ENCODE peak calls at places on chromosomes 6 and 20, in ten cellular contexts. A is substantia nigra, Z is heart right ventricle, Y is SK-N-SH, U is adrenal gland, S is neuronal stem cell, R is H9, O is ovary, G is lung, H is transverse colon. Q is an unnamed sample.
A peak's percentile ranks its signal among the peaks of the same experiment; 100 is the strongest.

GRCh38 chr6:104218132-104218531 is 641.6 kb downstream of the HACE1 start:
- DNase-seq in S (no peak), Y (no peak), Z (no peak), A (no peak), H (no peak), U (no peak), G (no peak), R (no peak), O (no peak), Q (no peak)

GRCh38 chr6:129031051-129031599 is 148.2 kb downstream of the LAMA2 start:
- DNase-seq in Z (no peak), R (no peak), S (no peak), G (no peak), H (no peak), U (no peak), O (no peak), A (no peak), Y (no peak), Q (no peak)

GRCh38 chr20:37650661-37651060 is 43.2 kb upstream of the CTNNBL1 start:
- DNase-seq in Y (no peak), H (no peak), R (no peak), O (no peak), S (no peak), Z (no peak), U (no peak), A (no peak), G (no peak), Q (no peak)

GRCh38 chr6:81105998-81106397 is 646.5 kb downstream of the TENT5A start:
- DNase-seq in R (no peak), Z (no peak), O (no peak), S (no peak), G (no peak), Y (no peak), H (no peak), U (no peak), A (no peak), Q (no peak)

GRCh38 chr6:155377061-155377460 is 62.8 kb upstream of the TFB1M start:
- DNase-seq in Y (no peak), A (no peak), O (no peak), S (no peak), G (no peak), R (no peak), Z (no peak), H (no peak), U (no peak), Q (no peak)

GRCh38 chr6:157609556-157609955 is 213.5 kb upstream of the SNX9 start:
- DNase-seq in G (no peak), Z (no peak), H (no peak), U (no peak), Y (no peak), O (no peak), R (no peak), S (no peak), A (no peak), Q (no peak)

GRCh38 chr6:155241966-155242365 is 21.8 kb upstream of the CLDN20 start:
- DNase-seq in O (no peak), A (no peak), Z (no peak), U (no peak), G (no peak), Y (no peak), R (no peak), H (no peak), S (no peak), Q (no peak)

GRCh38 chr6:13831623-13832022 is 17.3 kb upstream of the MCUR1 start:
- DNase-seq in Z (no peak), U (no peak), G (no peak), A (no peak), R (no peak), Y (no peak), O (no peak), H (no peak), S (no peak), Q (no peak)

GRCh38 chr6:167769408-167770190 is 57.1 kb upstream of the AFDN start:
- DNase-seq in S (no peak), O (no peak), Z (no peak), U (no peak), A (no peak), Y (no peak), R (no peak), H (no peak), G (no peak), Q (no peak)

DNA sequence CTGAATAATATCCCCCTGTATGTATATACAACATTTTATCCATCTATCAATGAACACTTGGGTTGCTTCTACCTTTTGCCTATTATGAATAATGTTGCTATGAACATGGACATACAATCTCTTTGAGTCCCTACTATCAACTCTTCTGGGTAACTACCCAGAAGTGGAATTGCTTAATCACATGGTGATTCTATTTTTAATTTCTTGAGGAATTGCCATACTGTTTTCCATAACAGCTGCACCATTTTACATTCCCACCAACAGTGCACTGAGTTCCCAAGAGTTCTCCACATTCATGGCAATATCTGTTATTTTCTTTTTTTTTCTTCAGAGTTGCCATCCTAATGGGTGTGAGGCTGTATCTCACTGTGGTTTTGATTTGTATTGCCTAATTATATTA is 88.3 kb downstream of the ZHX3 start:
- DNase-seq in U (no peak), Y (no peak), O (no peak), A (no peak), Z (no peak), R (no peak), H (no peak), S (no peak), G (no peak), Q (no peak)
- H3K27ac ChIP-seq in U (no peak overlapping the region), Y (no peak overlapping the region), O (no peak overlapping the region), A (peak overlapping the region; percentile 40), Z (no peak overlapping the region), R (no peak overlapping the region), H (no peak overlapping the region), S (no peak overlapping the region), G (no peak overlapping the region), Q (no peak overlapping the region)

DNA sequence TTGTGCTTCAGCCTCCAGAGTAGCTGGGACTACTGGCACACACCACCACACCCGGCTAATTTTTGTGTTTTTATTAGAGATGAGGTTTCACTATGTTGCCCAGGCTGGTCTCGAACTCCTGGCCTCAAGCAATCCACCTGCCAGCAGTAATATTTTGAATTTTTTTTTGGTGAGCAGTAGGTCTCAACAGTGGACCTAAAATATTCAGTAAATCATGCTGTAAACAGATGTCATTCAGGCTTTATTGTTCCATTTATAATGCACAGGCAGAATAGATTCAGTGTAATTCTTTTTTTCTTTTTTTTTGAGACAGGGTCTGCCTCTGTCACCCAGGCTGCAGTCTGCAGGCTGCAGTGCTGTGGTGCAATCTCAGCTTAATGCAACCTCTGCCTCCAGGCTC is 69.7 kb downstream of the NCOA3 start:
- DNase-seq in H (no peak), G (no peak), U (no peak), R (no peak), O (no peak), A (no peak), Y (no peak), Z (no peak), S (no peak), Q (no peak)
- H3K27ac ChIP-seq in H (no peak overlapping the region), G (no peak overlapping the region), U (no peak overlapping the region), R (no peak overlapping the region), O (no peak overlapping the region), A (no peak overlapping the region), Y (no peak overlapping the region), Z (no peak overlapping the region), S (no peak overlapping the region), Q (no peak overlapping the region)

DNA sequence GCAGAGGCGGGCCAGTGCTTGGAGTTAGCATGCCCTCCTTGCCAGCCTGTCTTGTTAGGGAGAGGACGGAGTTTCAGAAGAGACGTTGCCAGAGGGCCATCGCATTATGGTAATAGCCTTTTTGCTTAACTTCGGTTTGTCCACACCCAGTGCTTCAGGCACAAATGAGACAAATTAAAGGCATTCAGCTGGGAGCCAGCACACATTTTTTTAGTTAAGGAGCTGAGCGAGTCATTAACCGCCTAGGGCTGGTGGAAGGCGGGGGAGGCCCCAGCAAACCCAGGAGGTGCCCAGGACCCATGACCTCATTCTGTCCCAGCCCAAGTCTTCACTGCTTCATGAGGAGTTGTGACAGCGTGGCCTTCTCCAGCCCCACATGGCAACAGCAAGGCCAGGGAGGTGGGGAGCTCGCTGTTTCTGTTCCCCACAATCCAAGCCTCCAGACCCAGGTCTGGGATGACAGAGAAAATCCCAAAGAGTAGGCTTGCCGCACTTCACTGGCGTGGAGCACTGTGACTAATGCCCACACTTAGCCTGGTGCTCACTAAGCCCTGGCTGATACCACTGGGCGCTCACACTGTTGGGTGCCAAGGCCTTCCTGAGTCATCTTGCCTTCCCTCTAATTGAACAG is 237.1 kb downstream of the ANKRD60 start:
- DNase-seq in G (no peak), H (peak; percentile 34), R (no peak), Z (no peak), Y (peak; percentile 57), A (no peak), U (no peak), O (no peak), S (no peak), Q (no peak)
- H3K27ac ChIP-seq in G (no peak overlapping the region), H (peak overlapping the region; percentile 17), R (no peak overlapping the region), Z (no peak overlapping the region), Y (peak overlapping the region; percentile 72), A (no peak overlapping the region), U (no peak overlapping the region), O (no peak overlapping the region), S (no peak overlapping the region), Q (no peak overlapping the region)

DNA sequence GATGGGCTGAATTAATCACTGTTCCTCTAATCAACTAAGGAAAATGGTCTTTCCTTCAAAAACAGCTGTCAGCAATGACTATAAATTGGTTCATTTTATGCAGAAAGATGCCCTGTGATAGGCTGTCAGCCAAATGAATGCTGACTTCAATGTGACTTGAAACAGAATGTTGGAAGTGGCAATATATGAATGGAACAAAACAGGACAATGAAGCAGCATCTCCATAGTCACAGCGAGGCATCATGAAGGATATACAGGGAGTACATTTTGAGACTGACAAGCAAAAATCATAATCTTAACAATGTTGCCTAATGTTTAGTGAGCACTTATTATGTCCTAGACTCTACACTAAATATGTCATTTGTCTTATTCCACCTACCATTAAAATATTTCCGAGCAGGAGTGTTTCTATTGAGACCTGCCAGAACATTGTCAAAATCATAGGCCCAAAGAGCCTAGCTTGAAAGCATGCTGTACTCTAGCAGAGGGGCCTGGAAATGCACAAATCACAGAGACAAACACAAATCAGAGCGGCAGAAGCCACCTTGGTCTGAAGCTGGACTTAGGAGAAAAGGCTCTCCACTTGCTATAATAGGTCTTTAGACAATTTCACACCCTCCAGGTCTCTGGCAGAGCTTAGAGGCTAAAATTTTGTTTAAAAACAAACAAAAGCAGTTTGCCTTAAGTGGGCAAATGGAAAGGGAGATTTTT is 63.3 kb downstream of the FAM50B start:
- DNase-seq in S (no peak), A (no peak), H (no peak), Z (no peak), R (no peak), U (no peak), O (no peak), Y (no peak), G (no peak), Q (no peak)
- H3K27ac ChIP-seq in S (no peak overlapping the region), A (peak overlapping the region; percentile 16), H (peak overlapping the region; percentile 75), Z (peak overlapping the region; percentile 86), R (no peak overlapping the region), U (peak overlapping the region; percentile 61), O (no peak overlapping the region), Y (peak overlapping the region; percentile 97), G (peak overlapping the region; percentile 100), Q (peak overlapping the region; percentile 99)

GRCh38 chr20:32481311-32482103 is 103.6 kb downstream of the NOL4L start:
- DNase-seq in R (peak; percentile 42), Y (peak; percentile 30), O (no peak), Z (no peak), U (peak; percentile 29), H (peak; percentile 58), S (no peak), A (no peak), G (no peak), Q (no peak)
- H3K27ac ChIP-seq in R (no peak overlapping the region), Y (no peak overlapping the region), O (no peak overlapping the region), Z (peak overlapping the region; percentile 66), U (peak overlapping the region; percentile 91), H (peak overlapping the region; percentile 97), S (peak overlapping the region; percentile 92), A (peak overlapping the region; percentile 89), G (no peak overlapping the region), Q (peak overlapping the region; percentile 63)